ENCODE peak calls at places on chromosomes 7 and 10, in six cellular contexts. N, Q, M, U, F and H are unnamed samples.

GRCh38 chr7:979886-980571 is 3.0 kb upstream of the CYP2W1 start:
- DNase-seq in F (no peak), U (no peak), N (peak), Q (no peak), M (no peak), H (peak)

GRCh38 chr7:88092676-88092999 is 127.2 kb downstream of the SRI start:
- DNase-seq in N (peak), Q (no peak), U (no peak), M (no peak), F (peak), H (no peak)

GRCh38 chr7:6530626-6531491 is 20.4 kb downstream of the GRID2IP start:
- DNase-seq in U (no peak), M (peak), N (no peak), Q (peak), F (no peak), H (no peak)

GRCh38 chr10:71299071-71299759 is 19.8 kb upstream of the SLC29A3 start:
- DNase-seq in N (no peak), U (no peak), Q (no peak), M (no peak), F (no peak), H (no peak)

GRCh38 chr10:103599211-103599610 is 105.7 kb downstream of the NEURL1 start:
- DNase-seq in F (no peak), M (no peak), N (no peak), Q (no peak), U (no peak), H (no peak)

GRCh38 chr7:7969306-7970112 is 913 bp downstream of the GLCCI1 start:
- DNase-seq in U (no peak), M (peak), F (peak), N (peak), Q (peak), H (peak)

GRCh38 chr10:119111968-119112515 is 8.1 kb downstream of the DENND10 start:
- DNase-seq in Q (no peak), F (no peak), M (no peak), N (no peak), U (no peak), H (no peak)

GRCh38 chr7:125391921-125392320 is 462.3 kb upstream of the POT1 start:
- DNase-seq in Q (no peak), F (no peak), N (no peak), U (no peak), M (no peak), H (no peak)

GRCh38 chr10:127196227-127196954 is at the start of gene INSYN2A:
- DNase-seq in N (peak), F (no peak), M (peak), Q (no peak), U (no peak), H (peak)

GRCh38 chr7:116713918-116714317 is 41.9 kb downstream of the MET start:
- DNase-seq in U (no peak), F (no peak), N (no peak), M (no peak), Q (no peak), H (peak)

GRCh38 chr10:31059323-31059722 is 27.7 kb upstream of the ZNF438 start:
- DNase-seq in N (peak), U (no peak), M (no peak), F (no peak), Q (no peak), H (peak)

GRCh38 chr7:33732462-33732861 is 172.9 kb upstream of the BMPER start:
- DNase-seq in N (no peak), F (no peak), M (no peak), Q (no peak), U (no peak), H (no peak)

GRCh38 chr7:23468721-23469149 is 1.6 kb downstream of the IGF2BP3 start:
- DNase-seq in M (peak), Q (no peak), N (peak), U (no peak), F (no peak), H (peak)

GRCh38 chr7:134104166-134104565 is 23.0 kb upstream of the LRGUK start:
- DNase-seq in U (no peak), M (no peak), Q (no peak), N (no peak), F (no peak), H (no peak)

GRCh38 chr7:117402109-117402508 is 25.2 kb downstream of the ASZ1 start:
- DNase-seq in F (no peak), U (no peak), M (no peak), N (no peak), Q (no peak), H (no peak)

GRCh38 chr7:74173074-74173473 is 1.1 kb upstream of the EIF4H start:
- DNase-seq in U (no peak), M (peak), Q (no peak), F (no peak), N (no peak), H (no peak)